ENCODE peak calls at places on chromosomes 6 and 20, in six cellular contexts. One of them, this sample, is unnamed.

GRCh38 chr6:3319801-3320200 is 61.1 kb downstream of the PSMG4 start:
- DNase-seq in LHCN-M2: no peak
- DNase-seq in RPMI7951: no peak
- DNase-seq in NCI-H345: no peak
- DNase-seq in lung microvascular endothelial cell: no peak
- DNase-seq in cortex of kidney: no peak
- DNase-seq in this sample: no peak

GRCh38 chr6:19605624-19606023 is 231.5 kb upstream of the ID4 start:
- DNase-seq in lung microvascular endothelial cell: no peak
- DNase-seq in cortex of kidney: no peak
- DNase-seq in NCI-H345: peak
- DNase-seq in LHCN-M2: no peak
- DNase-seq in RPMI7951: no peak
- DNase-seq in this sample: no peak

GRCh38 chr6:16238057-16238657 is at the start of gene GMPR:
- DNase-seq in lung microvascular endothelial cell: peak
- DNase-seq in cortex of kidney: peak
- DNase-seq in NCI-H345: peak
- DNase-seq in RPMI7951: peak
- DNase-seq in LHCN-M2: peak
- DNase-seq in this sample: peak

GRCh38 chr6:20833881-20834515 is 299.7 kb downstream of the CDKAL1 start:
- DNase-seq in RPMI7951: peak
- DNase-seq in cortex of kidney: no peak
- DNase-seq in LHCN-M2: no peak
- DNase-seq in lung microvascular endothelial cell: peak
- DNase-seq in NCI-H345: no peak
- DNase-seq in this sample: no peak

GRCh38 chr20:10672579-10673127 is 1.1 kb downstream of the JAG1 start:
- DNase-seq in LHCN-M2: peak
- DNase-seq in NCI-H345: peak
- DNase-seq in cortex of kidney: no peak
- DNase-seq in RPMI7951: peak
- DNase-seq in lung microvascular endothelial cell: peak
- DNase-seq in this sample: peak

GRCh38 chr6:71478834-71479541 is 190.4 kb downstream of the OGFRL1 start:
- DNase-seq in RPMI7951: peak
- DNase-seq in NCI-H345: no peak
- DNase-seq in LHCN-M2: peak
- DNase-seq in lung microvascular endothelial cell: peak
- DNase-seq in cortex of kidney: no peak
- DNase-seq in this sample: no peak

GRCh38 chr6:4270799-4271198 is 135.4 kb upstream of the ECI2 start:
- DNase-seq in lung microvascular endothelial cell: peak
- DNase-seq in LHCN-M2: peak
- DNase-seq in NCI-H345: no peak
- DNase-seq in RPMI7951: peak
- DNase-seq in cortex of kidney: no peak
- DNase-seq in this sample: no peak

GRCh38 chr20:49236301-49236700 is 17.1 kb downstream of the DDX27 start:
- DNase-seq in RPMI7951: no peak
- DNase-seq in NCI-H345: no peak
- DNase-seq in lung microvascular endothelial cell: no peak
- DNase-seq in LHCN-M2: no peak
- DNase-seq in cortex of kidney: no peak
- DNase-seq in this sample: no peak

GRCh38 chr20:32010096-32010495 is at the start of gene CCM2L:
- DNase-seq in RPMI7951: no peak
- DNase-seq in LHCN-M2: no peak
- DNase-seq in lung microvascular endothelial cell: peak
- DNase-seq in cortex of kidney: no peak
- DNase-seq in NCI-H345: no peak
- DNase-seq in this sample: peak

GRCh38 chr6:10733151-10733715 is 10.4 kb downstream of the TMEM14C start:
- DNase-seq in RPMI7951: no peak
- DNase-seq in LHCN-M2: no peak
- DNase-seq in cortex of kidney: no peak
- DNase-seq in NCI-H345: no peak
- DNase-seq in lung microvascular endothelial cell: no peak
- DNase-seq in this sample: no peak

GRCh38 chr6:109222848-109223247 is 127.5 kb downstream of the CEP57L1 start:
- DNase-seq in RPMI7951: no peak
- DNase-seq in lung microvascular endothelial cell: no peak
- DNase-seq in cortex of kidney: no peak
- DNase-seq in NCI-H345: no peak
- DNase-seq in LHCN-M2: no peak
- DNase-seq in this sample: no peak

GRCh38 chr6:4488389-4488788 is 287.8 kb upstream of the CDYL start:
- DNase-seq in NCI-H345: no peak
- DNase-seq in lung microvascular endothelial cell: no peak
- DNase-seq in LHCN-M2: no peak
- DNase-seq in RPMI7951: no peak
- DNase-seq in cortex of kidney: no peak
- DNase-seq in this sample: no peak

GRCh38 chr6:155872961-155873360 is 417.3 kb upstream of the NOX3 start:
- DNase-seq in LHCN-M2: no peak
- DNase-seq in NCI-H345: no peak
- DNase-seq in cortex of kidney: no peak
- DNase-seq in lung microvascular endothelial cell: no peak
- DNase-seq in RPMI7951: no peak
- DNase-seq in this sample: no peak

GRCh38 chr6:136669299-136669699 is 119.1 kb upstream of the MAP7 start:
- DNase-seq in NCI-H345: no peak
- DNase-seq in RPMI7951: peak
- DNase-seq in lung microvascular endothelial cell: peak
- DNase-seq in cortex of kidney: no peak
- DNase-seq in LHCN-M2: peak
- DNase-seq in this sample: no peak

GRCh38 chr6:40532349-40533028 is 54.7 kb downstream of the LRFN2 start:
- DNase-seq in lung microvascular endothelial cell: no peak
- DNase-seq in NCI-H345: no peak
- DNase-seq in cortex of kidney: no peak
- DNase-seq in RPMI7951: no peak
- DNase-seq in LHCN-M2: no peak
- DNase-seq in this sample: no peak

GRCh38 chr6:2063547-2063946 is 181.9 kb downstream of the GMDS start:
- DNase-seq in lung microvascular endothelial cell: no peak
- DNase-seq in RPMI7951: no peak
- DNase-seq in LHCN-M2: no peak
- DNase-seq in NCI-H345: peak
- DNase-seq in cortex of kidney: no peak
- DNase-seq in this sample: no peak

GRCh38 chr20:62354031-62354808 is 12.9 kb downstream of the LAMA5 start:
- DNase-seq in RPMI7951: no peak
- DNase-seq in lung microvascular endothelial cell: no peak
- DNase-seq in LHCN-M2: no peak
- DNase-seq in NCI-H345: no peak
- DNase-seq in cortex of kidney: no peak
- DNase-seq in this sample: peak

GRCh38 chr6:96931198-96931597 is 6.7 kb downstream of the KLHL32 start:
- DNase-seq in lung microvascular endothelial cell: no peak
- DNase-seq in NCI-H345: no peak
- DNase-seq in cortex of kidney: no peak
- DNase-seq in RPMI7951: no peak
- DNase-seq in LHCN-M2: no peak
- DNase-seq in this sample: no peak

GRCh38 chr20:24465730-24466129 is 3.7 kb upstream of the SYNDIG1 start:
- DNase-seq in cortex of kidney: no peak
- DNase-seq in LHCN-M2: no peak
- DNase-seq in lung microvascular endothelial cell: no peak
- DNase-seq in RPMI7951: peak
- DNase-seq in NCI-H345: no peak
- DNase-seq in this sample: peak

GRCh38 chr6:166561766-166562165 is 24.7 kb downstream of the RAMACL start:
- DNase-seq in LHCN-M2: no peak
- DNase-seq in lung microvascular endothelial cell: no peak
- DNase-seq in cortex of kidney: no peak
- DNase-seq in RPMI7951: no peak
- DNase-seq in NCI-H345: no peak
- DNase-seq in this sample: no peak

GRCh38 chr6:21185849-21186478 is 407.6 kb upstream of the SOX4 start:
- DNase-seq in lung microvascular endothelial cell: no peak
- DNase-seq in NCI-H345: peak
- DNase-seq in RPMI7951: no peak
- DNase-seq in cortex of kidney: no peak
- DNase-seq in LHCN-M2: no peak
- DNase-seq in this sample: no peak

GRCh38 chr6:106377061-106377540 is 16.6 kb downstream of the CRYBG1 start:
- DNase-seq in RPMI7951: peak
- DNase-seq in LHCN-M2: peak
- DNase-seq in NCI-H345: no peak
- DNase-seq in lung microvascular endothelial cell: peak
- DNase-seq in cortex of kidney: no peak
- DNase-seq in this sample: no peak

GRCh38 chr20:61118429-61119224 is 133.4 kb upstream of the CDH4 start:
- DNase-seq in lung microvascular endothelial cell: no peak
- DNase-seq in cortex of kidney: no peak
- DNase-seq in NCI-H345: no peak
- DNase-seq in LHCN-M2: peak
- DNase-seq in RPMI7951: peak
- DNase-seq in this sample: no peak

GRCh38 chr6:80151641-80152040 is 45.2 kb downstream of the BCKDHB start:
- DNase-seq in RPMI7951: no peak
- DNase-seq in lung microvascular endothelial cell: peak
- DNase-seq in NCI-H345: no peak
- DNase-seq in LHCN-M2: no peak
- DNase-seq in cortex of kidney: no peak
- DNase-seq in this sample: no peak

GRCh38 chr6:30097902-30098606 is 14.8 kb downstream of the TRIM31 start:
- DNase-seq in lung microvascular endothelial cell: no peak
- DNase-seq in NCI-H345: no peak
- DNase-seq in RPMI7951: no peak
- DNase-seq in cortex of kidney: no peak
- DNase-seq in LHCN-M2: no peak
- DNase-seq in this sample: no peak

GRCh38 chr6:11432091-11432490 is 105.5 kb upstream of the TMEM170B start:
- DNase-seq in cortex of kidney: no peak
- DNase-seq in RPMI7951: peak
- DNase-seq in LHCN-M2: peak
- DNase-seq in lung microvascular endothelial cell: no peak
- DNase-seq in NCI-H345: no peak
- DNase-seq in this sample: no peak